ENCODE peak calls at places on chromosomes 7 and 10, in four cellular contexts. Q is T-helper 17 cell, H is AG10803, M is osteocyte. L is an unnamed sample.

GRCh38 chr10:15295540-15296325 is 75.4 kb downstream of the FAM171A1 start:
- DNase-seq in H (no peak), Q (no peak), M (peak), L (no peak)

GRCh38 chr7:7895754-7896153 is 72.8 kb upstream of the GLCCI1 start:
- DNase-seq in M (no peak), Q (no peak), H (no peak), L (no peak)

GRCh38 chr10:77507313-77507712 is 130.3 kb downstream of the KCNMA1 start:
- DNase-seq in M (no peak), Q (no peak), H (no peak), L (no peak)

GRCh38 chr7:99876933-99877332 is at the start of gene OR2AE1:
- DNase-seq in H (no peak), M (no peak), Q (no peak), L (no peak)

GRCh38 chr7:155810607-155811559 is 1.4 kb downstream of the SHH start:
- DNase-seq in M (no peak), Q (no peak), H (no peak), L (no peak)

GRCh38 chr10:132602610-132603009 is 65.0 kb downstream of the INPP5A start:
- DNase-seq in Q (no peak), H (no peak), M (no peak), L (no peak)

GRCh38 chr7:79149831-79150230 is 303.6 kb downstream of the MAGI2 start:
- DNase-seq in Q (no peak), M (no peak), H (no peak), L (no peak)

GRCh38 chr10:75418287-75418686 is 13.1 kb upstream of the LRMDA start:
- DNase-seq in M (no peak), H (no peak), Q (no peak), L (no peak)

GRCh38 chr7:99958564-99959227 is 17.1 kb downstream of the AZGP1 start:
- DNase-seq in M (no peak), H (no peak), Q (no peak), L (no peak)

GRCh38 chr10:5283305-5284158 is 81.2 kb upstream of the UCN3 start:
- DNase-seq in Q (peak), H (peak), M (no peak), L (no peak)

GRCh38 chr7:65390588-65390987 is 16.9 kb downstream of the ZNF92 start:
- DNase-seq in Q (no peak), H (no peak), M (no peak), L (no peak)

GRCh38 chr10:119454990-119455389 is 87.5 kb downstream of the RGS10 start:
- DNase-seq in Q (no peak), M (no peak), H (no peak), L (no peak)

GRCh38 chr10:103333934-103334520 is 16.9 kb downstream of the PCGF6 start:
- DNase-seq in H (peak), Q (no peak), M (no peak), L (no peak)

GRCh38 chr10:24720096-24720495 is 3.6 kb downstream of the ARHGAP21 start:
- DNase-seq in M (no peak), Q (no peak), H (no peak), L (no peak)

GRCh38 chr10:505459-505858 is 184.0 kb downstream of the DIP2C start:
- DNase-seq in Q (no peak), H (no peak), M (no peak), L (no peak)

GRCh38 chr10:16949806-16950205 is 132.6 kb upstream of the RSU1 start:
- DNase-seq in Q (no peak), M (no peak), H (no peak), L (no peak)

GRCh38 chr7:53002389-53002788 is 33.0 kb upstream of the POM121L12 start:
- DNase-seq in Q (no peak), M (no peak), H (no peak), L (no peak)